ENCODE peak calls at places on chromosomes 1 and 21, in nine cellular contexts. V is body of pancreas; Y is tibial nerve; P is osteoblast; S is AG04450; H is aorta; T is substantia nigra; X is fibroblast of lung; I is CD8-positive, alpha-beta T cell. B is an unnamed sample.

GRCh38 chr21:35071347-35071746 is 22.2 kb upstream of the RUNX1 start:
- DNase-seq in Y (no peak), S (no peak), I (no peak), P (no peak), H (no peak), V (no peak), X (no peak), T (no peak), B (no peak)

GRCh38 chr1:93749894-93750301 is 68.3 kb upstream of the BCAR3 start:
- DNase-seq in Y (no peak), T (no peak), H (no peak), P (no peak), S (no peak), X (no peak), V (peak; percentile 21), I (no peak), B (no peak)

GRCh38 chr1:152109231-152109997 is 5.8 kb downstream of the TCHH start:
- DNase-seq in P (no peak), H (no peak), S (no peak), I (no peak), X (no peak), V (no peak), Y (no peak), T (no peak), B (no peak)

GRCh38 chr1:100921110-100921706 is 25.3 kb downstream of the SLC30A7 start:
- DNase-seq in I (no peak), H (no peak), Y (peak; percentile 61), S (peak; percentile 21), T (no peak), X (peak; percentile 41), P (no peak), V (no peak), B (no peak)

GRCh38 chr1:182955596-182956588 is 2.9 kb upstream of the SHCBP1L start:
- DNase-seq in Y (no peak), X (peak; percentile 96), P (peak; percentile 97), T (no peak), S (peak; percentile 58), V (no peak), I (no peak), H (no peak), B (peak; percentile 21)

GRCh38 chr1:58011978-58012377 is 534.5 kb downstream of the OMA1 start:
- DNase-seq in X (no peak), H (no peak), S (no peak), Y (no peak), V (no peak), P (no peak), T (no peak), I (no peak), B (no peak)

GRCh38 chr1:224582041-224582440 is 34.1 kb upstream of the CNIH3 start:
- DNase-seq in V (no peak), I (no peak), X (no peak), P (no peak), H (no peak), S (peak; percentile 64), Y (no peak), T (no peak), B (no peak)

GRCh38 chr21:27818847-27819246 is 852.0 kb upstream of the ADAMTS5 start:
- DNase-seq in X (no peak), P (no peak), S (no peak), V (no peak), H (no peak), T (no peak), I (no peak), Y (no peak), B (no peak)

GRCh38 chr21:20404915-20405314 is 593.3 kb upstream of the NCAM2 start:
- DNase-seq in X (no peak), Y (no peak), S (no peak), V (no peak), I (no peak), P (no peak), T (no peak), H (no peak), B (no peak)

GRCh38 chr1:54795841-54796468 is 5.2 kb downstream of the TTC22 start:
- DNase-seq in V (peak; percentile 18), X (no peak), S (no peak), T (no peak), H (peak; percentile 70), I (no peak), P (peak; percentile 32), Y (no peak), B (no peak)
- H3K27ac ChIP-seq in V (no peak overlapping the region), X (no peak overlapping the region), S (no peak overlapping the region), T (no peak overlapping the region), H (no peak overlapping the region), I (no peak overlapping the region), P (no peak overlapping the region), Y (no peak overlapping the region), B (no peak overlapping the region)

DNA sequence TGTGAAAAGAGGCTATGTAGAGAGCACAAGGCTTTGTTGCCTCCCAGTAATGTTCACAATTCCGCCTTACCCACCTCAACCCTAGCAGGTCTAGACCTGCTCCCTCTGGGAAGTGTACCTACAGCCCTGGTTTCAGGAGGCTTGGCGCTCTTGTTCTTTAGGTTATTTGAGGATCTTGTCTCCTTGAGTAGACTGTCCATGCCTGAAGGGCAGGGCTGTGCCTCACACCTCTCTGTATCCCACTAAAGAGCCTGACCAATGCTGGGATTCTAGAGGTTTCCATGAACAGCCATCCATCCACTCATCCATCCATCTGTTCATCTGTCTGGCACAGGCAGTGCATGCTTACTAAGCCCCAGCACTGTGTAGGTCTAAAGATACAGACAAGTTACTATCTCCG is 1.0 kb downstream of the RAB7B start:
- DNase-seq in H (no peak), X (no peak), I (no peak), V (no peak), S (no peak), Y (no peak), T (no peak), P (no peak), B (no peak)
- H3K27ac ChIP-seq in H (no peak overlapping the region), X (no peak overlapping the region), I (no peak overlapping the region), V (no peak overlapping the region), S (no peak overlapping the region), Y (peak overlapping the region; percentile 49), T (no peak overlapping the region), P (peak overlapping the region; percentile 98), B (peak overlapping the region; percentile 70)

DNA sequence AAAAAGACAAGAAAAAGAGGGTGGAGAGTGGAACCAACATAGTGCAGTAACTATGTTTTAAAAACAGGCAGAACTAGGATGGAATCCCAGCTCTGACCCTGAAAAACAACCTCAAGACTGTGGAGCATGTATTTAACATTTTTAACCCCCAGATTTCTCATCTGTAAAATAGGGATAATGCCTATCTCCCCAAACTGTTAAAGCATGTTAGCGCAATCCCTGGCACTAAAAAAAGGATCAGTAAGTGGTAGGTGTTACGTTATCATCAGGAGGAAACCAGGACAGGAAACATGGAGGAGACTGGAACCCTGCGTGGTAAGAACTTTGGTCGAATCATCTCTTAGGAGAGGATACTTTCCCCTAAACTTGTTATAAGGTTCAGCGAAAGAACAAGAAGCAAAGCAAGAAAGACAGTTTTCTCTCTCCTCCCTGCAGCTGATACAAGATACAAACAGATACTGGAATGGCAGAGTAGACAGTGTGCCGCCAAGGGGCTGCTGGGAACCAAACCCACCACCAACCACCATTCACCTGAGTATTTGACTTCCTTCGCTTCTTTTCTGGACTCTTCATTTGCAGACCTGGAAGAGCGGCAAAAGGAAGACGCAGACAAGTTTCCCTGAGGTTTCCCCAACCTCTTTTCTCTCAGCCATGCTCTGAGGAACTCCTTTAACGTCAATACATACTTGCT is 991 bp downstream of the PYGO2 start:
- DNase-seq in X (no peak), I (no peak), V (no peak), Y (no peak), H (no peak), T (no peak), S (no peak), P (peak; percentile 90), B (no peak)
- H3K27ac ChIP-seq in X (peak overlapping the region; percentile 91), I (peak overlapping the region; percentile 91), V (no peak overlapping the region), Y (peak overlapping the region; percentile 99), H (no peak overlapping the region), T (peak overlapping the region; percentile 94), S (no peak overlapping the region), P (peak overlapping the region; percentile 24), B (peak overlapping the region; percentile 94)

GRCh38 chr1:202160377-202160940 is at the start of gene PTPN7:
- DNase-seq in T (no peak), Y (no peak), S (no peak), V (peak; percentile 42), P (peak; percentile 81), H (no peak), X (no peak), I (peak; percentile 86), B (no peak)
- H3K27ac ChIP-seq in T (no peak within 1 kb of the TSS), Y (no peak within 1 kb of the TSS), S (no peak within 1 kb of the TSS), V (no peak within 1 kb of the TSS), P (no peak within 1 kb of the TSS), H (no peak within 1 kb of the TSS), X (no peak within 1 kb of the TSS), I (peak within 1 kb of the TSS; percentile 78), B (no peak within 1 kb of the TSS)

GRCh38 chr21:23026878-23027277 is 2028.7 kb downstream of the NCAM2 start:
- DNase-seq in I (no peak), H (no peak), Y (no peak), V (no peak), T (no peak), P (no peak), X (no peak), S (no peak), B (no peak)

GRCh38 chr21:23016617-23017016 is 2018.4 kb downstream of the NCAM2 start:
- DNase-seq in S (no peak), Y (no peak), T (no peak), H (no peak), X (no peak), P (no peak), I (no peak), V (no peak), B (no peak)

GRCh38 chr21:23017989-23018388 is 2019.8 kb downstream of the NCAM2 start:
- DNase-seq in X (no peak), V (no peak), P (no peak), S (no peak), T (no peak), I (no peak), H (no peak), Y (no peak), B (no peak)

GRCh38 chr21:23020969-23021368 is 2022.8 kb downstream of the NCAM2 start:
- DNase-seq in T (no peak), I (no peak), V (no peak), S (no peak), Y (no peak), H (no peak), P (no peak), X (no peak), B (no peak)

GRCh38 chr21:23021481-23021880 is 2023.3 kb downstream of the NCAM2 start:
- DNase-seq in V (no peak), H (peak; percentile 73), S (no peak), X (no peak), I (no peak), P (no peak), Y (no peak), T (no peak), B (no peak)
- H3K27ac ChIP-seq in V (no peak overlapping the region), H (no peak overlapping the region), S (no peak overlapping the region), X (no peak overlapping the region), I (no peak overlapping the region), P (no peak overlapping the region), Y (no peak overlapping the region), T (no peak overlapping the region), B (no peak overlapping the region)

B was measured in gastrocnemius medialis.